ENCODE peak calls at places on chromosomes 5 and 9, in nine cellular contexts. M is brain microvascular endothelial cell; R is pons; O is CD8-positive, alpha-beta memory T cell; B is activated T-helper 9 cell treated with anti-CD3 and anti-CD28 coated beads, Interleukin-2, amount 50 U/mL, for 16 hours; K is fibroblast of lung; C is naive B cell; E is NCI-H1105 treated with DMSO at 0.1 percent for 48 hours; P is head of caudate nucleus. G is an unnamed sample.

GRCh38 chr9:130143974-130144373 is 28.2 kb upstream of the NCS1 start:
- DNase-seq in K (peak), R (no peak), B (no peak), E (no peak), O (no peak), P (no peak), M (peak), C (no peak), G (no peak)

GRCh38 chr5:50751064-50751657 is 84.7 kb downstream of the PARP8 start:
- DNase-seq in O (no peak), P (no peak), R (peak), E (peak), B (no peak), K (peak), C (peak), M (peak), G (no peak)

GRCh38 chr5:172133359-172134029 is 54.5 kb downstream of the STK10 start:
- DNase-seq in R (no peak), M (peak), O (no peak), K (peak), P (no peak), E (no peak), C (no peak), B (peak), G (no peak)

GRCh38 chr9:118362123-118362522 is 657.9 kb downstream of the TLR4 start:
- DNase-seq in P (no peak), O (no peak), R (no peak), C (no peak), M (no peak), B (no peak), K (peak), E (no peak), G (no peak)

GRCh38 chr9:88949961-88950340 is 41.3 kb upstream of the S1PR3 start:
- DNase-seq in C (no peak), P (no peak), R (no peak), O (no peak), M (peak), B (no peak), K (peak), E (no peak), G (no peak)

GRCh38 chr5:139633295-139634027 is 14.7 kb upstream of the CXXC5 start:
- DNase-seq in O (peak), B (peak), E (peak), R (peak), P (peak), C (peak), K (peak), M (no peak), G (peak)

GRCh38 chr5:8329773-8330172 is 460.8 kb downstream of the MTRR start:
- DNase-seq in C (no peak), R (no peak), M (peak), O (no peak), P (no peak), E (no peak), K (peak), B (no peak), G (no peak)

GRCh38 chr9:127918201-127919107 is 1.6 kb upstream of the ST6GALNAC4 start:
- DNase-seq in M (no peak), E (no peak), B (no peak), R (no peak), P (no peak), O (no peak), K (no peak), C (no peak), G (no peak)

GRCh38 chr5:98557921-98558320 is 215.5 kb upstream of the RGMB start:
- DNase-seq in R (no peak), B (no peak), M (no peak), K (peak), O (no peak), P (no peak), C (no peak), E (no peak), G (no peak)

GRCh38 chr9:130995399-130995941 is 13.5 kb upstream of the LAMC3 start:
- DNase-seq in K (peak), E (peak), M (peak), B (no peak), O (no peak), P (peak), C (no peak), R (peak), G (no peak)

GRCh38 chr9:114497220-114497619 is 8.1 kb downstream of the WHRN start:
- DNase-seq in R (no peak), M (no peak), C (no peak), K (no peak), E (no peak), O (no peak), B (no peak), P (no peak), G (no peak)

GRCh38 chr5:112581811-112582320 is 155.8 kb upstream of the APC start:
- DNase-seq in O (no peak), C (no peak), M (no peak), B (no peak), E (no peak), K (no peak), R (no peak), P (no peak), G (no peak)

GRCh38 chr9:91795500-91796241 is 154.4 kb downstream of the ROR2 start:
- DNase-seq in R (no peak), P (no peak), M (no peak), B (no peak), K (peak), E (no peak), O (no peak), C (no peak), G (no peak)

GRCh38 chr9:72914750-72915149 is 38.1 kb downstream of the ALDH1A1 start:
- DNase-seq in M (no peak), C (no peak), B (no peak), E (no peak), O (no peak), P (no peak), K (no peak), R (no peak), G (no peak)

GRCh38 chr9:69376651-69377050 is 51.6 kb downstream of the ENTREP1 start:
- DNase-seq in B (no peak), O (no peak), P (no peak), E (no peak), K (peak), M (peak), R (no peak), C (no peak), G (no peak)

GRCh38 chr5:1294839-1295649 is at the start of gene TERT:
- DNase-seq in C (peak), K (no peak), E (no peak), B (peak), O (peak), M (no peak), P (peak), R (no peak), G (no peak)

GRCh38 chr9:89412951-89413350 is 85.0 kb downstream of the SEMA4D start:
- DNase-seq in K (no peak), R (no peak), C (no peak), M (no peak), E (no peak), B (no peak), O (no peak), P (no peak), G (no peak)

GRCh38 chr9:125443367-125443766 is 181.7 kb downstream of the GAPVD1 start:
- DNase-seq in O (no peak), B (no peak), P (no peak), E (no peak), C (no peak), R (no peak), M (no peak), K (no peak), G (no peak)

GRCh38 chr9:137509198-137509597 is 41.0 kb downstream of the PNPLA7 start:
- DNase-seq in E (no peak), O (no peak), M (no peak), R (no peak), P (no peak), K (no peak), B (no peak), C (no peak), G (no peak)

GRCh38 chr9:106655966-106656365 is 207.0 kb upstream of the ZNF462 start:
- DNase-seq in B (no peak), E (no peak), M (no peak), C (no peak), P (no peak), R (no peak), O (no peak), K (no peak), G (no peak)

GRCh38 chr5:127934791-127935256 is 148.7 kb upstream of the SLC12A2 start:
- DNase-seq in O (no peak), R (no peak), M (no peak), K (peak), B (no peak), C (no peak), E (peak), P (no peak), G (peak)

GRCh38 chr9:78278177-78278777 is 18.6 kb upstream of the PSAT1 start:
- DNase-seq in R (no peak), O (no peak), M (no peak), C (no peak), K (peak), P (no peak), E (no peak), B (no peak), G (no peak)

GRCh38 chr9:22147818-22148573 is 138.9 kb upstream of the CDKN2B start:
- DNase-seq in B (no peak), M (peak), K (peak), O (no peak), C (no peak), P (no peak), R (no peak), E (no peak), G (no peak)

GRCh38 chr5:69265931-69266330 is 31.2 kb downstream of the CDK7 start:
- DNase-seq in M (no peak), C (no peak), O (no peak), P (no peak), E (no peak), K (no peak), B (no peak), R (no peak), G (no peak)

GRCh38 chr5:15420201-15420600 is 79.8 kb upstream of the FBXL7 start:
- DNase-seq in O (no peak), M (no peak), E (no peak), K (no peak), P (no peak), R (no peak), B (no peak), C (no peak), G (no peak)